ENCODE peak calls at places on chromosome X, in four cellular contexts. T is tibial artery; F is effector memory CD8-positive, alpha-beta T cell; X is K562. V is an unnamed sample.

GRCh38 chrX:13373027-13373806 is 53.4 kb upstream of the ATXN3L start:
- DNase-seq in T (no peak), X (no peak), F (no peak), V (no peak)

GRCh38 chrX:11591712-11592351 is 73.9 kb downstream of the ARHGAP6 start:
- DNase-seq in F (no peak), X (no peak), T (no peak), V (no peak)

GRCh38 chrX:47854474-47854873 is 17.8 kb downstream of the ZNF81 start:
- DNase-seq in T (no peak), F (no peak), X (no peak), V (no peak)

GRCh38 chrX:72532371-72532770 is 40.3 kb downstream of the HDAC8 start:
- DNase-seq in F (no peak), X (no peak), T (no peak), V (no peak)

GRCh38 chrX:8364369-8365141 is 100.1 kb upstream of the VCX3B start:
- DNase-seq in X (no peak), F (no peak), T (no peak), V (no peak)

GRCh38 chrX:49111846-49112245 is 11.7 kb downstream of the GPKOW start:
- DNase-seq in T (no peak), X (no peak), F (no peak), V (no peak)

GRCh38 chrX:106707771-106708454 is 18.6 kb upstream of the RNF128 start:
- DNase-seq in X (no peak), T (no peak), F (no peak), V (peak; percentile 67)

GRCh38 chrX:110045988-110046387 is 43.1 kb downstream of the TMEM164 start:
- DNase-seq in F (no peak), T (no peak), X (no peak), V (no peak)

GRCh38 chrX:41273638-41274037 is 60.3 kb upstream of the DDX3X start:
- DNase-seq in F (no peak), T (no peak), X (no peak), V (no peak)

GRCh38 chrX:132452911-132453550 is 35.8 kb downstream of the MBNL3 start:
- DNase-seq in F (no peak), X (no peak), T (no peak), V (no peak)

GRCh38 chrX:144946696-144947095 is 300.6 kb upstream of the SPANXN1 start:
- DNase-seq in T (no peak), X (no peak), F (no peak), V (no peak)

GRCh38 chrX:13721371-13721770 is 13.0 kb downstream of the TRAPPC2 start:
- DNase-seq in F (no peak), T (no peak), X (no peak), V (no peak)

GRCh38 chrX:40887476-40887875 is 152.1 kb upstream of the MED14 start:
- DNase-seq in X (no peak), F (no peak), T (no peak), V (no peak)

GRCh38 chrX:19595036-19595435 is 79.7 kb upstream of the MAP3K15 start:
- DNase-seq in X (no peak), T (no peak), F (no peak), V (no peak)

GRCh38 chrX:21657318-21658151 is 595 bp downstream of the KLHL34 start:
- DNase-seq in X (no peak), T (no peak), F (no peak), V (no peak)

GRCh38 chrX:39133971-39134370 is 332.7 kb downstream of the MID1IP1 start:
- DNase-seq in X (no peak), T (no peak), F (no peak), V (peak; percentile 2)

GRCh38 chrX:136268051-136269048 is 17.1 kb upstream of the MAP7D3 start:
- DNase-seq in F (peak; percentile 36), T (no peak), X (peak; percentile 51), V (no peak)

GRCh38 chrX:97685753-97686152 is 802.0 kb downstream of the RPA4 start:
- DNase-seq in T (no peak), X (peak; percentile 11), F (no peak), V (peak; percentile 12)

GRCh38 chrX:130884627-130885026 is 18.4 kb downstream of the ENOX2 start:
- DNase-seq in T (no peak), X (no peak), F (no peak), V (no peak)

GRCh38 chrX:42975906-42976305 is 197.9 kb upstream of the PPP1R2C start:
- DNase-seq in T (no peak), X (no peak), F (no peak), V (no peak)

GRCh38 chrX:12013220-12013619 is 125.1 kb upstream of the FRMPD4 start:
- DNase-seq in F (no peak), X (no peak), T (no peak), V (no peak)

GRCh38 chrX:149032449-149032848 is 472.7 kb downstream of the IDS start:
- DNase-seq in T (no peak), X (no peak), F (no peak), V (no peak)

GRCh38 chrX:13293700-13294099 is 26.2 kb downstream of the ATXN3L start:
- DNase-seq in X (no peak), F (no peak), T (no peak), V (no peak)

GRCh38 chrX:132958086-132958703 is at the start of gene HS6ST2:
- DNase-seq in T (no peak), X (no peak), F (no peak), V (no peak)

GRCh38 chrX:148298737-148299136 is 201.7 kb upstream of the AFF2 start:
- DNase-seq in T (no peak), X (no peak), F (no peak), V (no peak)

GRCh38 chrX:10157545-10157944 is 770 bp downstream of the CLCN4 start:
- DNase-seq in F (no peak), X (no peak), T (no peak), V (no peak)

GRCh38 chrX:12921886-12922599 is 15.6 kb downstream of the TLR8 start:
- DNase-seq in X (no peak), T (no peak), F (no peak), V (no peak)

GRCh38 chrX:39367429-39367828 is 566.2 kb downstream of the MID1IP1 start:
- DNase-seq in F (no peak), X (no peak), T (no peak), V (no peak)

GRCh38 chrX:113522814-113523213 is 682.2 kb upstream of the AMOT start:
- DNase-seq in F (no peak), X (no peak), T (no peak), V (no peak)

GRCh38 chrX:53795583-53795982 is 109.1 kb upstream of the HUWE1 start:
- DNase-seq in F (no peak), T (no peak), X (no peak), V (no peak)

GRCh38 chrX:13085533-13085932 is 41.1 kb upstream of the FAM9C start:
- DNase-seq in F (peak; percentile 22), X (no peak), T (no peak), V (no peak)

V was measured in Panc1.